ENCODE peak calls at places on chromosomes 16 and 17, in eight cellular contexts. One of them, this sample, is unnamed.

GRCh38 chr16:71229344-71229743 is 1.2 kb downstream of the HYDIN start:
- DNase-seq in A549: no peak
- DNase-seq in thyroid gland: no peak
- DNase-seq in left lung: no peak
- DNase-seq in K562: no peak
- DNase-seq in heart right ventricle: no peak
- DNase-seq in H9: no peak
- DNase-seq in prostate gland: no peak
- DNase-seq in this sample: no peak

GRCh38 chr17:75265614-75266314 is 4.1 kb downstream of the MRPS7 start:
- DNase-seq in K562: no peak
- DNase-seq in H9: no peak
- DNase-seq in A549: no peak
- DNase-seq in heart right ventricle: no peak
- DNase-seq in prostate gland: no peak
- DNase-seq in left lung: no peak
- DNase-seq in thyroid gland: no peak
- DNase-seq in this sample: no peak

GRCh38 chr17:31587462-31587861 is 196.0 kb downstream of the RAB11FIP4 start:
- DNase-seq in prostate gland: no peak
- DNase-seq in K562: no peak
- DNase-seq in left lung: no peak
- DNase-seq in heart right ventricle: no peak
- DNase-seq in thyroid gland: no peak
- DNase-seq in A549: no peak
- DNase-seq in H9: no peak
- DNase-seq in this sample: no peak

GRCh38 chr17:77528516-77529327 is 388.0 kb downstream of the SEC14L1 start:
- DNase-seq in K562: no peak
- DNase-seq in heart right ventricle: peak; percentile 42
- DNase-seq in prostate gland: no peak
- DNase-seq in H9: peak; percentile 83
- DNase-seq in A549: no peak
- DNase-seq in thyroid gland: no peak
- DNase-seq in left lung: no peak
- DNase-seq in this sample: peak; percentile 92

GRCh38 chr17:13917635-13918034 is 151.7 kb upstream of the COX10 start:
- DNase-seq in left lung: no peak
- DNase-seq in heart right ventricle: no peak
- DNase-seq in prostate gland: no peak
- DNase-seq in thyroid gland: no peak
- DNase-seq in K562: no peak
- DNase-seq in A549: no peak
- DNase-seq in H9: no peak
- DNase-seq in this sample: no peak

GRCh38 chr16:9125658-9126492 is 34.4 kb downstream of the HAPSTR1 start:
- DNase-seq in heart right ventricle: no peak
- DNase-seq in H9: no peak
- DNase-seq in left lung: no peak
- DNase-seq in prostate gland: no peak
- DNase-seq in A549: no peak
- DNase-seq in thyroid gland: no peak
- DNase-seq in K562: no peak
- DNase-seq in this sample: no peak

GRCh38 chr17:58284613-58285421 is 4.1 kb upstream of the MPO start:
- DNase-seq in left lung: peak; percentile 19
- DNase-seq in heart right ventricle: no peak
- DNase-seq in prostate gland: no peak
- DNase-seq in thyroid gland: no peak
- DNase-seq in A549: no peak
- DNase-seq in H9: peak; percentile 83
- DNase-seq in K562: no peak
- DNase-seq in this sample: peak; percentile 88

GRCh38 chr16:85860413-85861094 is 38.4 kb upstream of the IRF8 start:
- DNase-seq in thyroid gland: no peak
- DNase-seq in heart right ventricle: no peak
- DNase-seq in A549: no peak
- DNase-seq in left lung: no peak
- DNase-seq in prostate gland: no peak
- DNase-seq in K562: no peak
- DNase-seq in H9: no peak
- DNase-seq in this sample: peak; percentile 22

GRCh38 chr17:58060596-58061191 is 22.5 kb upstream of the DYNLL2 start:
- DNase-seq in heart right ventricle: peak; percentile 62
- DNase-seq in A549: no peak
- DNase-seq in prostate gland: peak; percentile 69
- DNase-seq in thyroid gland: peak; percentile 78
- DNase-seq in H9: no peak
- DNase-seq in K562: no peak
- DNase-seq in left lung: no peak
- DNase-seq in this sample: peak; percentile 58

DNA sequence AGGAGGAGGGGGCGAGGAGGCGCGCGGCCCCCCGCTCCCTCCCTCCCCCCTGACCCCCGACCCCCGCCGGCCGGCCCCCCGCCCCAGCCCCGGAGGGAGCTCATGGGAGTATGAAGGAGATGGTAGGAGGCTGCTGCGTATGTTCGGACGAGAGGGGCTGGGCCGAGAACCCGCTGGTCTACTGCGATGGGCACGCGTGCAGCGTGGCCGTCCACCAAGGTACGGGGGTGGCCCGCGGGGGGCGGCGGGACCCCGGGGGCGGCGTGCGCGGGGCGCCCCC is 390 bp downstream of the MLLT6 start:
- DNase-seq in prostate gland: no peak
- DNase-seq in left lung: no peak
- DNase-seq in A549: no peak
- DNase-seq in K562: peak; percentile 81
- DNase-seq in heart right ventricle: no peak
- DNase-seq in H9: no peak
- DNase-seq in thyroid gland: no peak
- DNase-seq in this sample: no peak
- H3K27ac ChIP-seq in prostate gland: peak overlapping the region; percentile 96
- H3K27ac ChIP-seq in left lung: peak overlapping the region; percentile 98
- H3K27ac ChIP-seq in A549: peak overlapping the region; percentile 82
- H3K27ac ChIP-seq in K562: peak overlapping the region; percentile 72
- H3K27ac ChIP-seq in heart right ventricle: peak overlapping the region; percentile 97
- H3K27ac ChIP-seq in H9: no peak overlapping the region
- H3K27ac ChIP-seq in thyroid gland: peak overlapping the region; percentile 92
- H3K27ac ChIP-seq in this sample: no peak overlapping the region

DNA sequence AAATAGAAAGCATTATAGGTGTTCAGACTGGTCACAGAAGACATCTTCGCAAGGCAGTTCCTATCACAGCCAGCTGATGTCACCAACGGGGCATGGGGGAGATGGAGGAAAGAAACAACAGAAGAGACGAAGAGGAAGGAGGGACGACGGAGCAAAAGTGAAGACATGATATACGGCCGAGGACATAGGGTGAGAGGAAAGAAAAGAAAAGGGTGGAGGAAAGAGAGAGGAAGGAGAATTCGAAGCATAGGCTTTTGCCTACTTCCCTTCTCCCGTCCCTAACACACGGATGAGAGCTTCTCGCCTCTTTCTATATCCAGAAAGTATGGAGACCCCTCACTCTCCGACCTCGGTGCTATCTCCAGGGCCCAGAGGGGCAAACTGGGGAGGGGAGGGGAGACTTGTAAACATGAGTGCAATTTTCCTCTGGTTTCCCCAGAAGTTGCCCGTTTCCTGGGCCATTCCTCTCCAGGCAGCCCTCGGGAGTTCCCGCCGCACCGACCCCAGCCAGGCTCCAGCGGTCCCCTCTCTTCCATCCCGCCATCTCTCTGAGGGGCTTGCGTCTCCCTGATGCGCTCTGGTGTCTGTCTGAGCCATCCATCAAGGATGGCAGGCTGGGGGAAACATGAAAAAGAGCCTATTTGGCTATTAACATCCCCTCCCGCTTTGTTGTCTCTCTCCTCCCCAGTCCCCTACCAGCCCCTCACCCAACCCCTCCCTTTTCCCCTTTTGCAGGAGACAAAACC is 26.0 kb downstream of the COPZ2 start:
- DNase-seq in thyroid gland: peak; percentile 19
- DNase-seq in prostate gland: no peak
- DNase-seq in heart right ventricle: no peak
- DNase-seq in K562: peak; percentile 57
- DNase-seq in left lung: no peak
- DNase-seq in A549: peak; percentile 66
- DNase-seq in H9: peak; percentile 79
- DNase-seq in this sample: peak; percentile 85
- TF ChIP-seq CTCF in thyroid gland: peak; percentile 33
- TF ChIP-seq CTCF in prostate gland: peak; percentile 31
- TF ChIP-seq CTCF in heart right ventricle: no peak
- TF ChIP-seq CTCF in K562: peak; percentile 77
- TF ChIP-seq CTCF in left lung: no peak
- TF ChIP-seq CTCF in A549: peak; percentile 39
- TF ChIP-seq CTCF in H9: peak; percentile 64
- TF ChIP-seq CTCF in this sample: peak; percentile 72

GRCh38 chr17:18851206-18851605 is 6.7 kb upstream of the PRPSAP2 start:
- DNase-seq in K562: no peak
- DNase-seq in left lung: peak; percentile 40
- DNase-seq in A549: peak; percentile 37
- DNase-seq in heart right ventricle: no peak
- DNase-seq in prostate gland: no peak
- DNase-seq in thyroid gland: no peak
- DNase-seq in H9: no peak
- DNase-seq in this sample: peak; percentile 41

GRCh38 chr17:18855831-18856624 is 1.9 kb upstream of the PRPSAP2 start:
- DNase-seq in A549: peak; percentile 94
- DNase-seq in prostate gland: peak; percentile 95
- DNase-seq in heart right ventricle: peak; percentile 87
- DNase-seq in left lung: peak; percentile 95
- DNase-seq in thyroid gland: peak; percentile 94
- DNase-seq in H9: peak; percentile 99
- DNase-seq in K562: peak; percentile 87
- DNase-seq in this sample: peak; percentile 99

GRCh38 chr17:18854956-18855355 is 3.0 kb upstream of the PRPSAP2 start:
- DNase-seq in K562: no peak
- DNase-seq in heart right ventricle: no peak
- DNase-seq in A549: no peak
- DNase-seq in left lung: no peak
- DNase-seq in thyroid gland: no peak
- DNase-seq in H9: no peak
- DNase-seq in prostate gland: no peak
- DNase-seq in this sample: peak; percentile 20

GRCh38 chr17:18850679-18851078 is 7.3 kb upstream of the PRPSAP2 start:
- DNase-seq in thyroid gland: no peak
- DNase-seq in left lung: no peak
- DNase-seq in A549: no peak
- DNase-seq in heart right ventricle: no peak
- DNase-seq in H9: no peak
- DNase-seq in prostate gland: no peak
- DNase-seq in K562: no peak
- DNase-seq in this sample: no peak
- H3K4me1 ChIP-seq in thyroid gland: no peaks in the 10 kb centered on the region
- H3K4me1 ChIP-seq in left lung: no peaks in the 10 kb centered on the region
- H3K4me1 ChIP-seq in A549: peaks cover 22% of the 10 kb centered on the region
- H3K4me1 ChIP-seq in heart right ventricle: peaks cover 6% of the 10 kb centered on the region
- H3K4me1 ChIP-seq in H9: no peaks in the 10 kb centered on the region
- H3K4me1 ChIP-seq in prostate gland: no peaks in the 10 kb centered on the region
- H3K4me1 ChIP-seq in K562: peaks cover 7% of the 10 kb centered on the region
- H3K4me1 ChIP-seq in this sample: no peaks in the 10 kb centered on the region

GRCh38 chr16:20871935-20872815 is 28.0 kb downstream of the DCUN1D3 start:
- DNase-seq in A549: no peak
- DNase-seq in H9: no peak
- DNase-seq in prostate gland: no peak
- DNase-seq in left lung: no peak
- DNase-seq in K562: no peak
- DNase-seq in heart right ventricle: no peak
- DNase-seq in thyroid gland: no peak
- DNase-seq in this sample: no peak
- H3K27ac ChIP-seq in A549: no peak overlapping the region
- H3K27ac ChIP-seq in H9: no peak overlapping the region
- H3K27ac ChIP-seq in prostate gland: no peak overlapping the region
- H3K27ac ChIP-seq in left lung: no peak overlapping the region
- H3K27ac ChIP-seq in K562: no peak overlapping the region
- H3K27ac ChIP-seq in heart right ventricle: no peak overlapping the region
- H3K27ac ChIP-seq in thyroid gland: no peak overlapping the region
- H3K27ac ChIP-seq in this sample: no peak overlapping the region

DNA sequence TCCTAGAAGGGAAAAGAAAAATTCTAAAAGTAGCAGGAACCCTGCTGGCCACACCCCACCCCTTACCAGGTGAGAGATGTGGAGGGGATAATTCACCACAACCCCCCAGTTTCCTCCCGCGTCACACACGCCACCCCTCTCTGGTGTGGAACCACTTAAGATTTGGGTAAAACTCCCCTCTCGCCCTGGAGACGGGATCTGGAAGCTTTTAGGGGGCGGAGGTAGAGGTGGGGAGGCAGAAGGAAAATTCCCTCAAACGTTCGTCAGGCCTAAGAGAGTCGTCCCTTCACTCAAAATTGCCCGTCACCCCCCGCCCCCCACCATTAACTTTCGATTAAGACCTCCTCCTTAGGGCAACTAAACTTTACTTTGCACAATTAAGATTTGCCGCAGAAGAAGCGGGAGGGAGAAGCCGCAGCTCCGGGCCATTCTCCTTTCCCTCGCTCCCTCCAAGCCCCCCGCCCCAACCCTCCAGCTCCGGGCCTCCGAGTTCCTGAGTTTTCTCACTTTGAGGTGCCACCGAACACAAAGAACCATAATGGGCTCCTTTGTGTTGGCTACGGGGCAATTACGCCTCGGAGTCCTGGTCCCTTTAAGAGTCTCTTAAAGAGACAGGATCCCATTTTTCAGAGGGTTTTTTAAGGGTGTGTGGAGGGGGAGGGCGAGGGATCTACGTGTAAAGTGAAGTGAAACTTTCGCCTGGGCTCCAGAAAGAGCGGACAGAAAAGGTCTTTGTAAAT is 1.0 kb upstream of the FZD2 start:
- DNase-seq in K562: peak; percentile 47
- DNase-seq in A549: peak; percentile 74
- DNase-seq in left lung: no peak
- DNase-seq in prostate gland: no peak
- DNase-seq in H9: peak; percentile 94
- DNase-seq in thyroid gland: peak; percentile 35
- DNase-seq in heart right ventricle: peak; percentile 18
- DNase-seq in this sample: peak; percentile 95
- TF ChIP-seq CTCF in K562: no peak
- TF ChIP-seq CTCF in A549: no peak
- TF ChIP-seq CTCF in left lung: no peak
- TF ChIP-seq CTCF in prostate gland: no peak
- TF ChIP-seq CTCF in H9: no peak
- TF ChIP-seq CTCF in thyroid gland: no peak
- TF ChIP-seq CTCF in heart right ventricle: no peak
- TF ChIP-seq CTCF in this sample: no peak